ENCODE peak calls at places on chromosomes 4 and X, in five cellular contexts. D is stomach; E is left ventricle myocardium inferior; K is CD8-positive, alpha-beta memory T cell; Y is fibroblast of lung. W is an unnamed sample.

GRCh38 chr4:153249199-153250154 is 45.2 kb downstream of the TRIM2 start:
- DNase-seq in E (peak; percentile 74), K (peak; percentile 74), Y (peak; percentile 64), D (peak; percentile 83), W (no peak)

GRCh38 chrX:27599928-27600327 is 9.8 kb downstream of the DCAF8L2 start:
- DNase-seq in D (no peak), E (no peak), Y (peak; percentile 47), K (no peak), W (no peak)

GRCh38 chr4:74624351-74625151 is 169.8 kb downstream of the BTC start:
- DNase-seq in D (no peak), E (no peak), K (no peak), Y (peak; percentile 98), W (peak; percentile 60)

GRCh38 chr4:74794341-74794801 is at the start of gene BTC:
- DNase-seq in K (no peak), Y (peak; percentile 27), D (peak; percentile 77), E (no peak), W (no peak)

GRCh38 chrX:133265331-133265730 is 47.2 kb upstream of the TFDP3 start:
- DNase-seq in K (no peak), D (no peak), Y (no peak), E (no peak), W (no peak)

GRCh38 chrX:68995780-68996551 is 167.1 kb downstream of the EFNB1 start:
- DNase-seq in K (no peak), E (peak; percentile 62), Y (peak; percentile 88), D (no peak), W (no peak)

GRCh38 chrX:142204522-142205433 is at the start of gene MAGEC2:
- DNase-seq in K (no peak), E (no peak), Y (no peak), D (no peak), W (no peak)

GRCh38 chr4:77617203-77617602 is 11.6 kb downstream of the CXCL13 start:
- DNase-seq in E (no peak), Y (no peak), K (no peak), D (no peak), W (no peak)

GRCh38 chr4:21790437-21791029 is 158.0 kb downstream of the KCNIP4 start:
- DNase-seq in D (no peak), Y (peak; percentile 77), K (no peak), E (no peak), W (no peak)

GRCh38 chrX:19017271-19017670 is 33.4 kb upstream of the PHKA2 start:
- DNase-seq in Y (peak; percentile 39), K (no peak), E (no peak), D (no peak), W (no peak)

GRCh38 chr4:45636175-45636574 is 487.7 kb downstream of the GABRG1 start:
- DNase-seq in K (no peak), D (no peak), Y (no peak), E (no peak), W (no peak)

GRCh38 chrX:6574762-6575161 is 39.8 kb upstream of the VCX3A start:
- DNase-seq in E (no peak), Y (no peak), D (no peak), K (no peak), W (no peak)

GRCh38 chr4:188282620-188283232 is 143.5 kb downstream of the TRIML1 start:
- DNase-seq in K (no peak), D (no peak), E (no peak), Y (no peak), W (no peak)

GRCh38 chrX:82589410-82589809 is 918.7 kb upstream of the POU3F4 start:
- DNase-seq in K (no peak), D (no peak), Y (peak; percentile 37), E (no peak), W (no peak)

GRCh38 chr4:146342600-146343192 is 128.4 kb downstream of the REELD1 start:
- DNase-seq in Y (peak; percentile 71), E (no peak), D (no peak), K (no peak), W (no peak)

GRCh38 chr4:146343199-146343598 is 128.9 kb downstream of the REELD1 start:
- DNase-seq in D (no peak), Y (no peak), K (no peak), E (no peak), W (no peak)

GRCh38 chr4:146346276-146346675 is 131.9 kb downstream of the REELD1 start:
- DNase-seq in E (no peak), Y (no peak), D (no peak), K (no peak), W (no peak)

GRCh38 chr4:146340798-146341197 is 126.5 kb downstream of the REELD1 start:
- DNase-seq in E (no peak), K (no peak), D (no peak), Y (peak; percentile 59), W (no peak)

DNA sequence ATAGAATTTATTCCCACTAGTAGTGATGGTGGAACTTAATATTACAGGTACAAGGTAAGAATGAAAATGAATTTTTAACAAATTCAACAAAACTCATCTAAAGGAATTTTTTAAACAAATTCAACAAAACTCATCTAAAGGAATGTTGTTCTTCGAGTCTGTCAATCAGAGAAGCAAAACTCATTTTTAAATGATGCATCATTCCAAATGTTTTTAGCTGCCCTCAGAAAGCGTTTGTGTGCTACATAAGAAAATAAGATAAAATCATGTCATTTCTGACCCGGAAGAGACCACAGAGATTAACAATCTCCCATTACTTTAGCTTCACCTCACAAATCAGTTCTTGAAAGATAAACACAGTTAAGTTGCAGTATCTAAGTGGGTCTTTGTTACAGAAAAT is 129.4 kb downstream of the REELD1 start:
- DNase-seq in Y (no peak), K (no peak), D (no peak), E (no peak), W (no peak)
- H3K27ac ChIP-seq in Y (no peak overlapping the region), K (no peak overlapping the region), D (no peak overlapping the region), E (no peak overlapping the region), W (no peak overlapping the region)

GRCh38 chr4:151760713-151761661 is at the start of gene GATB:
- DNase-seq in E (peak; percentile 91), K (peak; percentile 86), D (peak; percentile 93), Y (peak; percentile 96), W (peak; percentile 83)
- H3K27ac ChIP-seq in E (peak within 1 kb of the TSS; percentile 77), K (peak within 1 kb of the TSS; percentile 24), D (peak within 1 kb of the TSS; percentile 71), Y (peak within 1 kb of the TSS; percentile 81), W (no peak within 1 kb of the TSS)

GRCh38 chrX:13345037-13345436 is 25.2 kb upstream of the ATXN3L start:
- DNase-seq in D (no peak), K (no peak), Y (no peak), E (no peak), W (no peak)

GRCh38 chrX:13341491-13342101 is 21.7 kb upstream of the ATXN3L start:
- DNase-seq in Y (no peak), E (no peak), D (no peak), K (no peak), W (no peak)

DNA sequence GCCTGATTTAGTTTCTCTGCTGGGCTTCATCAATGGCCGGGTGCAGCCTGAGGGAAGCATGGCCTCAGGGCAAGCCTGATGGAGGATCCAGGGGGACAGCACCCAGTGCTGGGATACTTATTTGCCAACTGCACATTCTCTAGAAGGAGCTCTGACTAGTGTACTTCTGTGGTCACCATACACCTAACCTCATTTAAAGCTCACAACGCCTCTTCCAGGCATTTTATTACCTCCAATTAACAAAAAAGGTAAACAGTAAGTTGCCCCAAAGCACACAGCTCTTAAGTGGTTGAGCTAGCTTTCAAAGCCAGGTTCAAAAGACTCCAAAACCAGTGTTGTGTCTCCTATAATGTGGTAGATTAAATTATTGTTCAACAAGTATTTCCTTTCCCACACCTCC is 26.8 kb upstream of the ATXN3L start:
- DNase-seq in Y (no peak), D (no peak), K (no peak), E (no peak), W (no peak)
- H3K27ac ChIP-seq in Y (no peak overlapping the region), D (no peak overlapping the region), K (no peak overlapping the region), E (no peak overlapping the region), W (no peak overlapping the region)

DNA sequence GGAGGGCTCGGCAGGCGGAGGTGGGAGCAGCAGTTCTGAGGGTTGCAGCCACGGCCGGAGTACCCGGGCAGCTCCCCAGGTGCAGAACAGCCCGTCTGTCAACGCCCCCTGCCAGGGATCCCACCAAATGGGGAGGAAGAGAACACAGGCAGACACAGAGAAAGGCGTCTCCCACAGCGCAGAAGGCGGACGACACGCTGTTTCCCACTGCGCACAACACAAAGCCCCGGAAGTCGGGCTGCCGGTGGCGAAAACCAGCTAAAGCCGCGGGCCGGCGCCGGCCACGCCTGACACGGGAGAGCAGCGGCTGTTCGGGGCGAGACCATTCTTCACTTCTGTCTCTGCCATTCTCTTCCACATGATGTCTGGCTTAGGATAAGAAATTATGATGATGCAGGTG is 31.6 kb downstream of the CTBP1 start:
- DNase-seq in K (no peak), D (no peak), E (no peak), Y (no peak), W (no peak)
- H3K27ac ChIP-seq in K (no peak overlapping the region), D (peak overlapping the region; percentile 28), E (peak overlapping the region; percentile 65), Y (no peak overlapping the region), W (no peak overlapping the region)

GRCh38 chr4:6702761-6703160 is 6.9 kb downstream of the MRFAP1L1 start:
- DNase-seq in K (no peak), D (no peak), Y (no peak), E (no peak), W (no peak)

GRCh38 chr4:6703786-6704185 is 5.9 kb downstream of the MRFAP1L1 start:
- DNase-seq in D (no peak), Y (no peak), K (no peak), E (no peak), W (no peak)

GRCh38 chr4:6709230-6710114 is at the start of gene MRFAP1L1:
- DNase-seq in K (peak; percentile 96), E (peak; percentile 98), Y (peak; percentile 98), D (peak; percentile 98), W (peak; percentile 89)

GRCh38 chr4:6705638-6706037 is 4.0 kb downstream of the MRFAP1L1 start:
- DNase-seq in K (no peak), D (no peak), E (no peak), Y (no peak), W (no peak)

GRCh38 chr4:6706173-6706572 is 3.5 kb downstream of the MRFAP1L1 start:
- DNase-seq in K (no peak), D (no peak), E (no peak), Y (no peak), W (no peak)
- H3K27ac ChIP-seq in K (no peak overlapping the region), D (no peak overlapping the region), E (no peak overlapping the region), Y (no peak overlapping the region), W (no peak overlapping the region)

GRCh38 chrX:37783284-37783683 is 3.4 kb downstream of the CYBB start:
- DNase-seq in E (no peak), Y (no peak), D (no peak), K (no peak), W (no peak)

GRCh38 chrX:37781808-37782207 is 1.9 kb downstream of the CYBB start:
- DNase-seq in K (no peak), D (no peak), E (no peak), Y (no peak), W (no peak)

GRCh38 chrX:37787353-37787869 is 7.6 kb downstream of the CYBB start:
- DNase-seq in K (no peak), Y (no peak), D (no peak), E (no peak), W (no peak)

GRCh38 chrX:37785569-37785968 is 5.7 kb downstream of the CYBB start:
- DNase-seq in Y (no peak), E (no peak), K (no peak), D (no peak), W (no peak)

GRCh38 chrX:37786666-37787337 is 6.9 kb downstream of the CYBB start:
- DNase-seq in K (no peak), E (no peak), D (no peak), Y (no peak), W (no peak)
- H3K27ac ChIP-seq in K (peak overlapping the region; percentile 24), E (no peak overlapping the region), D (no peak overlapping the region), Y (no peak overlapping the region), W (no peak overlapping the region)

GRCh38 chr4:186699298-186699697 is 24.4 kb downstream of the FAT1 start:
- DNase-seq in K (no peak), Y (peak; percentile 38), E (no peak), D (peak; percentile 76), W (peak; percentile 24)
- H3K27ac ChIP-seq in K (no peak overlapping the region), Y (no peak overlapping the region), E (peak overlapping the region; percentile 86), D (peak overlapping the region; percentile 64), W (peak overlapping the region; percentile 71)

W was measured in epithelial cell of prostate.